ENCODE peak calls at places on chromosomes 1 and 21, in six cellular contexts. E is H1, V is sigmoid colon, Z is HCT116, T is suprapubic skin, J is spleen. M is an unnamed sample.

GRCh38 chr1:16321176-16321867 is 31.0 kb downstream of the FBXO42 start:
- DNase-seq in E (no peak), V (no peak), Z (no peak), T (no peak), J (no peak), M (no peak)

GRCh38 chr1:179821524-179821923 is 56.1 kb downstream of the TOR1AIP2 start:
- DNase-seq in E (no peak), V (peak; percentile 30), Z (no peak), T (peak; percentile 35), J (peak; percentile 31), M (no peak)

GRCh38 chr21:36554411-36555157 is 74.7 kb upstream of the CLDN14 start:
- DNase-seq in E (no peak), V (no peak), Z (no peak), T (no peak), J (no peak), M (no peak)

GRCh38 chr1:89262643-89263042 is 10.0 kb downstream of the GBP5 start:
- DNase-seq in E (no peak), V (no peak), Z (no peak), T (no peak), J (no peak), M (no peak)

GRCh38 chr1:2555634-2556276 is 416 bp upstream of the TNFRSF14 start:
- DNase-seq in E (no peak), V (peak; percentile 98), Z (no peak), T (peak; percentile 94), J (peak; percentile 97), M (peak; percentile 82)

GRCh38 chr1:21956720-21957552 is 19.8 kb upstream of the HSPG2 start:
- DNase-seq in E (no peak), V (peak; percentile 81), Z (no peak), T (no peak), J (no peak), M (peak; percentile 89)

GRCh38 chr1:178344513-178345077 is 152.2 kb downstream of the CLEC20A start:
- DNase-seq in E (no peak), V (no peak), Z (peak; percentile 52), T (no peak), J (no peak), M (no peak)

GRCh38 chr1:3457910-3458621 is 3.6 kb downstream of the ARHGEF16 start:
- DNase-seq in E (no peak), V (no peak), Z (no peak), T (no peak), J (no peak), M (peak; percentile 58)

GRCh38 chr1:96488777-96489176 is 232.8 kb upstream of the PTBP2 start:
- DNase-seq in E (no peak), V (no peak), Z (no peak), T (no peak), J (no peak), M (no peak)

GRCh38 chr1:111605553-111605952 is 14.0 kb upstream of the RAP1A start:
- DNase-seq in E (no peak), V (peak; percentile 84), Z (no peak), T (peak; percentile 81), J (no peak), M (no peak)

GRCh38 chr21:32456497-32456918 is 44.0 kb downstream of the EVA1C start:
- DNase-seq in E (no peak), V (peak; percentile 82), Z (no peak), T (no peak), J (no peak), M (no peak)

GRCh38 chr1:5815716-5816115 is 176.5 kb downstream of the NPHP4 start:
- DNase-seq in E (no peak), V (no peak), Z (no peak), T (no peak), J (no peak), M (no peak)

GRCh38 chr1:69691179-69691578 is 123.5 kb downstream of the LRRC7 start:
- DNase-seq in E (no peak), V (no peak), Z (no peak), T (no peak), J (no peak), M (no peak)

DNA sequence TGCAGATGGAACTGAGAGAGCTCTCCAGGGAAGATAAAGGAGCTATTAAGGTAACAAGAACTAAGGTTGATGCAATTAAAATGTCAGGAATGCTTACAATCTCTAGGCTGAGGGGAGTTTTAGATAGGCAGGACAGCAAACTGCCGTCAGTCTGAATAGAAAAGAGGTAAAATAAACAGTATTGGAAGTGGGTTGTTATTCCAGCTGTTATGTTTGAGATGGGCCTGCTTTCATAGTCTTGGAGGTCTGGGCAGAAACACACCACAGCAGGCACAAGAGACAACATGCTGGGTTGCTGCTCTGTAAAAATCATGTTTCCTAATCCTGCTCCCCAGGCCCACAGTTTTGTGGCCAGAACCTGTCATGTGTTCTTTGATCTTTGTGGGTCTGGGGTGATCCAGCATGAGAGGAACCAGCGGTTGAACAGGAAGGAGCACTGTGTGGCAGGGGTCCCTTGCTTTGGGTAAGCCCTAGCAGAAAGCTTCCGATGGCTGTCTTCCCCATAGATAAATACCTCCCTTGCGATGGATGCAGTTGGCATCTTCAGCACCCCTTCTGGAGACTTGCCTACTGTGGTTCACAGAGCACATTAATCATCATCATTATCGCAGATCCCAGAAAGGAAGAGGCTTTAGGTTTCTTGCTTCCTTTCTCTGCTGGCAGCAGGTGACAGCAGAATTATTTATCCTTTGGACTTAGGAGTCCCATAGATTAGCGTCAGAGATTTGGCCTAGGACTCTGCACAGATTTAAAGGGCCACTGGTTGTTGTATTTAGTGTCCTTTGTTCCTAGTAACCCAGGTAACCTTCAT is 97.1 kb downstream of the AK5 start:
- DNase-seq in E (no peak), V (no peak), Z (no peak), T (no peak), J (no peak), M (no peak)
- H3K9me3 ChIP-seq in E (no peaks in the 10 kb centered on the region), V (no peaks in the 10 kb centered on the region), Z (no peaks in the 10 kb centered on the region), T (no peaks in the 10 kb centered on the region), J (no peaks in the 10 kb centered on the region), M (no peaks in the 10 kb centered on the region)

DNA sequence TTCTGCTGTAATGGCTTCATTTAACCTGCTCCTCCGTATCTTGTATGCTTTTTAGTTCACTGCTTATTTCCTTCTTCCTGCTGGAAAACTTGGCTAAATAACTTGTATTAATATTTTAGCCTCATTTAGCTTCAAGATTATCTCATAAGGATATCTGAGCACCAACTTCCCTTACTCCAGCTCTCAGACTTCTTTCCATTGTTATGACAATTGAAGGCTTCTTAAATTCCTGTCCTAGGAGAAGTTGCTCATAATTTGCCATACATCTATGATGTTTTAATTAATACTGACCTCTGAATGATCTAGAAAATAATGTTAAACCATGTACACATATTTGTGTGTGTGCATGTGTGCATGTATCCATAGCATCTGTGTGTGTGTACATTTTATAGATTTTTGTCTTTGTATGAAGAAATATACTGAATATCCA is 1524.4 kb upstream of the TPTE start:
- DNase-seq in E (no peak), V (no peak), Z (no peak), T (no peak), J (no peak), M (no peak)
- TF ChIP-seq POLR2AphosphoS5 in E (no peak), V (no peak), Z (no peak), T (no peak), J (no peak), M (no peak)

GRCh38 chr1:189616893-189617292 is 860.8 kb downstream of the BRINP3 start:
- DNase-seq in E (no peak), V (no peak), Z (no peak), T (no peak), J (no peak), M (no peak)
- H3K27ac ChIP-seq in E (no peak overlapping the region), V (no peak overlapping the region), Z (no peak overlapping the region), T (no peak overlapping the region), J (no peak overlapping the region), M (no peak overlapping the region)

GRCh38 chr21:19855522-19855921 is 1142.7 kb upstream of the NCAM2 start:
- DNase-seq in E (no peak), V (no peak), Z (no peak), T (no peak), J (peak; percentile 55), M (no peak)

GRCh38 chr21:19853061-19853460 is 1145.1 kb upstream of the NCAM2 start:
- DNase-seq in E (no peak), V (no peak), Z (no peak), T (no peak), J (peak; percentile 72), M (no peak)

GRCh38 chr21:19850157-19850556 is 1148.1 kb upstream of the NCAM2 start:
- DNase-seq in E (no peak), V (no peak), Z (no peak), T (no peak), J (no peak), M (no peak)

DNA sequence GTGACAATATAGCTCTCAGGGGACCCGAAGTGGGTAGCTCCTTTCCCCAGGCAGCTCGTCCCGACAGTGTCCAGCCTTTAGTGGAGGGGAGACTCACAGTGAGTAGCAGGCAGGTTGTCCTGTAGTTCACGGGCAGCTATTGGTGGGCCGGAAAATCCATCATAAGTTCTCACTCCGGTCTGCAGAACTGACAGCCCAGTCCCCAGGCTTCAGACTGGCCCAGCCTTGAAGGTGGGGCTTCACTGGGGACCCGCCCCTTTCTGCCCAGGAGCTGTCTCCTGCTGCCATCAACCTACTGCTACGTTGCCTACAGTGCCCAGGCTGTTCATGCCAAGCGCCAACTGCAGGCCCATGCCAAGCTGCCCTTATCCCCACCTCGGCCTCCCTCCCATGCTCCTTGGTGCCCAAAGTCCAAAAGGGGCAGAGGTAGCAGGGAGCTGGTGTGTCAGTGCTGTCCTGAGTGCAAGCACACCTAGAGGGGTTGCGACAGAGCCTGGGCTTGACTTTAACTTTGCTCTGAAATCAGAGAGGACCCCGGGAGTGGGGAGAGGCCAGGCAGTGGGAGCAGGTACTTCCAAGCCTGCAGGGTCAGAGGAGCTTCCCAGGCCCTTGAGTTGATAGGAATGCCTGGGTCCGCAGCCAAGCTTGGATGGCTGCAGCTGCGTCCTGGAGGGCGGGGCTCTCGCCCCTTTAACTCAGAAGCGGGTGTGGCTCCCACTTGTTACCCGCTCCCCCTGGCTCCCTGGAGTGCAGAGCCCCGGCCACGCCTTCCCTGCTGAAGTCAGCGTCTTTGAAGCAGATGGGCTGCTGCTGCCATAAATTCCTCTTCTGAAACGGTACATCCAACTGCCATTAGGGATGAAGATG is 1144.3 kb upstream of the NCAM2 start:
- DNase-seq in E (peak; percentile 5), V (no peak), Z (no peak), T (no peak), J (peak; percentile 51), M (no peak)
- H3K9me3 ChIP-seq in E (no peaks in the 10 kb centered on the region), V (no peaks in the 10 kb centered on the region), Z (peaks cover 10% of the 10 kb centered on the region), T (peaks cover 5% of the 10 kb centered on the region), J (no peaks in the 10 kb centered on the region), M (no peaks in the 10 kb centered on the region)

DNA sequence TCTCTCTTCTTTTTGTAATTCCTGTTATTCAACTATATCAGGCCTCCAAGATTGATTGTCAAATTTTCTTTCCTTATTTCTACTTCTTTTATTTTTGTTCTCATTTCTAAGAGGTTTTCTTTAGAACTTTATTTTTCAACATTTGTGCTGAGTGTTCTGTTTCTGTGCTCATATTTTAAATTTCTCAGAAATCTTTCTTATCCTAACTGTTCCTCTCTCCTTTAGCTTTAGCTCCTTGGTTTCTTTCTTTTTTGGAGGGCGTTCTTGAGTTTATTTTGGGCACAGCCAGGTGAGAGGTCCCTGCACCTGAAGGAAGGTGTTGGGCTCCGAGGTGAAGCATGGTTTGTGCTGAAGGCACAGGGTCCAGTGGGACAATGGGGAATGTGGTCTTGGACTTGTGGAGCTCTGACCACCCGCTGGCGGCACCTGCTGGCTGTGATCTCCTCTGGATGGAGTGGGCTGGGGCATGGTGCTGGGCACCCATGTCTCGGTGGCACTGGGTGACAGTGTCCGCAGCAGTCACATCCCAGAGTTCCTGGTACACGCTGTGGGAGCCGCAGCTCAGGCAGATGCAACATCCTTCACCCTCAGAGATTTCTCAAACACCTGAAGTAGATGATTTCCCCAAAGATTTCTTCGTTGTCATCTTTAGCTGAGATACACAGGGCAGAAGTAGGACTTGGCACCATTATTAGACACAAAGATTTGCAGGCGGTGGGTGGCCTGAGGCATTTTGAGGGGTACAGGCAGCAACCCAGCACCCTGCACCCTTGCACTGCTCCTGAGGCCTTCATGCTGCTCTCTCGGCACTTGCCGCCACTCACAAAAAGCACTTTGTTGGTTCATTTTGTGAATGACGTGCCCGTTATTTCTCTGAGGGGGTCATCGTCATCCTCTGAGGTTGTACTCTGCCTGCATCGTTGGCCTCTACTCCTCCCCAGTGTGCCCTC is 38.2 kb upstream of the DIP2A start:
- DNase-seq in E (no peak), V (no peak), Z (no peak), T (no peak), J (peak; percentile 34), M (no peak)
- TF ChIP-seq POLR2AphosphoS5 in E (no peak), V (no peak), Z (no peak), T (no peak), J (no peak), M (no peak)

M was measured in stomach.